ENCODE peak calls at places on chromosomes 2 and 18, in five cellular contexts. One of them, this sample, is unnamed.

GRCh38 chr2:220276736-220277444 is 649.5 kb downstream of the SLC4A3 start:
- DNase-seq in K562: no peak
- DNase-seq in H1: no peak
- DNase-seq in GM12878: no peak
- DNase-seq in HepG2: no peak
- DNase-seq in this sample: no peak

GRCh38 chr2:127220102-127220806 is at the start of gene CYP27C1:
- DNase-seq in K562: no peak
- DNase-seq in H1: no peak
- DNase-seq in GM12878: no peak
- DNase-seq in HepG2: no peak
- DNase-seq in this sample: peak; percentile 81

GRCh38 chr18:13284330-13285027 is 65.9 kb downstream of the LDLRAD4 start:
- DNase-seq in K562: no peak
- DNase-seq in H1: no peak
- DNase-seq in GM12878: no peak
- DNase-seq in HepG2: no peak
- DNase-seq in this sample: no peak

GRCh38 chr18:50190926-50191325 is 4.0 kb downstream of the MYO5B start:
- DNase-seq in K562: no peak
- DNase-seq in H1: no peak
- DNase-seq in GM12878: no peak
- DNase-seq in HepG2: no peak
- DNase-seq in this sample: no peak

GRCh38 chr2:133415210-133415876 is 152.9 kb downstream of the NCKAP5 start:
- DNase-seq in K562: no peak
- DNase-seq in H1: no peak
- DNase-seq in GM12878: no peak
- DNase-seq in HepG2: no peak
- DNase-seq in this sample: no peak

GRCh38 chr2:47221956-47222355 is 66.8 kb upstream of the STPG4 start:
- DNase-seq in K562: no peak
- DNase-seq in H1: no peak
- DNase-seq in GM12878: no peak
- DNase-seq in HepG2: no peak
- DNase-seq in this sample: no peak

GRCh38 chr2:156630579-156631337 is 194.6 kb downstream of the GPD2 start:
- DNase-seq in K562: no peak
- DNase-seq in H1: peak; percentile 76
- DNase-seq in GM12878: no peak
- DNase-seq in HepG2: no peak
- DNase-seq in this sample: no peak

GRCh38 chr18:30446605-30447004 is 595.9 kb downstream of the DSC3 start:
- DNase-seq in K562: no peak
- DNase-seq in H1: no peak
- DNase-seq in GM12878: no peak
- DNase-seq in HepG2: no peak
- DNase-seq in this sample: no peak

GRCh38 chr2:26807788-26808460 is 22.1 kb downstream of the CENPA start:
- DNase-seq in K562: no peak
- DNase-seq in H1: no peak
- DNase-seq in GM12878: no peak
- DNase-seq in HepG2: no peak
- DNase-seq in this sample: peak; percentile 75

GRCh38 chr2:240585101-240585500 is 1.4 kb upstream of the CAPN10 start:
- DNase-seq in K562: no peak
- DNase-seq in H1: no peak
- DNase-seq in GM12878: peak; percentile 51
- DNase-seq in HepG2: no peak
- DNase-seq in this sample: no peak

GRCh38 chr2:8437228-8437948 is 244.5 kb upstream of the ID2 start:
- DNase-seq in K562: no peak
- DNase-seq in H1: no peak
- DNase-seq in GM12878: no peak
- DNase-seq in HepG2: no peak
- DNase-seq in this sample: no peak

GRCh38 chr2:8258406-8258805 is 423.4 kb upstream of the ID2 start:
- DNase-seq in K562: no peak
- DNase-seq in H1: no peak
- DNase-seq in GM12878: no peak
- DNase-seq in HepG2: no peak
- DNase-seq in this sample: no peak

GRCh38 chr2:39542523-39542922 is 105.4 kb upstream of the MAP4K3 start:
- DNase-seq in K562: no peak
- DNase-seq in H1: no peak
- DNase-seq in GM12878: no peak
- DNase-seq in HepG2: no peak
- DNase-seq in this sample: peak; percentile 62

GRCh38 chr2:221567809-221568208 is 4.3 kb downstream of the EPHA4 start:
- DNase-seq in K562: no peak
- DNase-seq in H1: no peak
- DNase-seq in GM12878: no peak
- DNase-seq in HepG2: no peak
- DNase-seq in this sample: no peak

GRCh38 chr2:28360742-28361293 is 31.8 kb upstream of the FOSL2 start:
- DNase-seq in K562: peak; percentile 70
- DNase-seq in H1: no peak
- DNase-seq in GM12878: no peak
- DNase-seq in HepG2: no peak
- DNase-seq in this sample: no peak

GRCh38 chr2:120442923-120443571 is 97.1 kb downstream of the INHBB start:
- DNase-seq in K562: peak; percentile 93
- DNase-seq in H1: peak; percentile 70
- DNase-seq in GM12878: no peak
- DNase-seq in HepG2: no peak
- DNase-seq in this sample: no peak

GRCh38 chr2:224918626-224919471 is 123.4 kb downstream of the DOCK10 start:
- DNase-seq in K562: no peak
- DNase-seq in H1: no peak
- DNase-seq in GM12878: no peak
- DNase-seq in HepG2: no peak
- DNase-seq in this sample: no peak

GRCh38 chr2:154740360-154740759 is 41.9 kb downstream of the KCNJ3 start:
- DNase-seq in K562: no peak
- DNase-seq in H1: no peak
- DNase-seq in GM12878: no peak
- DNase-seq in HepG2: no peak
- DNase-seq in this sample: no peak
- TF ChIP-seq EP300 in K562: no peak
- TF ChIP-seq EP300 in H1: no peak
- TF ChIP-seq EP300 in GM12878: no peak
- TF ChIP-seq EP300 in HepG2: no peak
- TF ChIP-seq EP300 in this sample: no peak

GRCh38 chr2:37657471-37657870 is 14.0 kb downstream of the CDC42EP3 start:
- DNase-seq in K562: no peak
- DNase-seq in H1: no peak
- DNase-seq in GM12878: no peak
- DNase-seq in HepG2: no peak
- DNase-seq in this sample: no peak
- H3K79me2 ChIP-seq in K562: no peaks in the 10 kb centered on the region
- H3K79me2 ChIP-seq in H1: peaks cover 75% of the 10 kb centered on the region
- H3K79me2 ChIP-seq in GM12878: peaks cover 95% of the 10 kb centered on the region
- H3K79me2 ChIP-seq in HepG2: no peaks in the 10 kb centered on the region
- H3K79me2 ChIP-seq in this sample: peaks cover 99% of the 10 kb centered on the region

GRCh38 chr2:67260348-67261277 is 136.5 kb upstream of the ETAA1 start:
- DNase-seq in K562: no peak
- DNase-seq in H1: no peak
- DNase-seq in GM12878: no peak
- DNase-seq in HepG2: no peak
- DNase-seq in this sample: no peak

GRCh38 chr2:67255933-67256615 is 141.1 kb upstream of the ETAA1 start:
- DNase-seq in K562: no peak
- DNase-seq in H1: no peak
- DNase-seq in GM12878: no peak
- DNase-seq in HepG2: no peak
- DNase-seq in this sample: no peak

GRCh38 chr2:67256892-67257291 is 140.2 kb upstream of the ETAA1 start:
- DNase-seq in K562: no peak
- DNase-seq in H1: no peak
- DNase-seq in GM12878: no peak
- DNase-seq in HepG2: no peak
- DNase-seq in this sample: no peak

DNA sequence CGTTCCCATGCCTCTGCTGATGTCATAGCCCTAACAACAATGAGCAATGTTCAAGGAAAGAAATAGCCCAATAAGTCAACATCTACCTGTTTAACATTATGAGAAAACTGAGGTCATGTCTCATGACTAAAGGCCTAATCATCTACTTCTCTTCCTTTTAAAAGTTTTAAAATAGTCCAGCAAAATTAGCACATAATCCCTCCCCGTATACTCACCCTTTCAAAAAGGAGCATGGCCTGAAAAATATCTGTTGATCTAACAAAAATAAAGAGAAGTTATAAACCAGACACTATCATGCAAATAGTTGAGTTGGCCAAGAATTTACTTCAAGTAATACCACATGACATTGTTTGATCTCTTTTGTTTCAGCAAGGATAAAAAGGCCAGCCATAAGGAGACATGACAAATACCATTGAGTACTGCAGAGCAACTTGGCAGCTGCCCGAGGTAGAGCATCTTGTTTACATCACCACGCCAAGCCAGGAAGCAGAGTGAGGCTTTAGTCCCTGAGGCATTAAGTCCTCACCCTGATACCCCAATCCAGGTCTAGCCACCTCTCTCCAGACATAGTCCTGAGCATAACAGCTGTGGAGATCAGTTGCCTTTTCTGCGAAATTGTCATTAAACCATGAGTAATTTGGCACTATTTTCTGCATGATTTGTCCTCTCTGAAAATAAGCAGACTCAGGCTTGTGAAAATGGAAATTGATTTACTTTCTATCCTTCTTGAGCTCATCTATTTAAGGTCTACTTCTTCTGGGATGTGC is 137.4 kb upstream of the ETAA1 start:
- DNase-seq in K562: no peak
- DNase-seq in H1: no peak
- DNase-seq in GM12878: no peak
- DNase-seq in HepG2: no peak
- DNase-seq in this sample: peak; percentile 49
- TF ChIP-seq EP300 in K562: no peak
- TF ChIP-seq EP300 in H1: no peak
- TF ChIP-seq EP300 in GM12878: no peak
- TF ChIP-seq EP300 in HepG2: no peak
- TF ChIP-seq EP300 in this sample: peak; percentile 90

GRCh38 chr2:213958086-213958485 is 452.8 kb upstream of the VWC2L start:
- DNase-seq in K562: no peak
- DNase-seq in H1: no peak
- DNase-seq in GM12878: no peak
- DNase-seq in HepG2: no peak
- DNase-seq in this sample: no peak
- H3K79me2 ChIP-seq in K562: no peaks in the 10 kb centered on the region
- H3K79me2 ChIP-seq in H1: no peaks in the 10 kb centered on the region
- H3K79me2 ChIP-seq in GM12878: no peaks in the 10 kb centered on the region
- H3K79me2 ChIP-seq in HepG2: no peaks in the 10 kb centered on the region
- H3K79me2 ChIP-seq in this sample: no peaks in the 10 kb centered on the region

DNA sequence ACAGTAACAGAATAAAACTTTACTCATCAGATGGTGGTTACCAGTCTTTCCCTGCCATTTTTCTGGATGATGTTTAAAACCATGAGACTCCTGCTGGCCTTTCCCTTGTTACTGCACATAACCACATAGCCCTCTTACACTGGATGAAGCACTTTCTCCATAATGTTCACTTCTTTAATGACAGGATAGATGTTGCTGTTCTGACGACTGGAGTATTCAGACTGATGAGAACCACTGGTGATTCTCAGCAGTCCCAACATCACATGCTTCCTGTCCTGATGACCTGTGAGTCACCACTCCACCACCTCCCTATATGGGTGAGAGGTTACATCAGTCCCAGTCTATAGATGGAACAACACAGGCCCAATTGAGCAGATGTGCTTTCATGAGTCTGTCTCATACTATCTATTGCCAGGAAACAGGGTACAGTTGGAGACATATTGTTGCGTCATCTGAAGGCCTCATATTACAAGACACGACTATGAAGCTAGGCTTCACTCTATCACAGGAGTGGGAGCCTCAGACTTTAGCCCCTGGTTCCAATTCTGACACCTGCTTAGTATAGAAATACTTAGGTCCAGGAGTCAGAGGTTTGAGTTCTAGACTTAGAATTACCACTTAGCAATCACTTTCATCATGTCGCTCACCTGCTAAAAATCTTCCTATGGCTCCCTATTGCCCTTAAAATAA is 145.7 kb upstream of the KLF7 start:
- DNase-seq in K562: peak; percentile 14
- DNase-seq in H1: no peak
- DNase-seq in GM12878: no peak
- DNase-seq in HepG2: peak; percentile 46
- DNase-seq in this sample: peak; percentile 37
- TF ChIP-seq EP300 in K562: peak; percentile 74
- TF ChIP-seq EP300 in H1: no peak
- TF ChIP-seq EP300 in GM12878: no peak
- TF ChIP-seq EP300 in HepG2: no peak
- TF ChIP-seq EP300 in this sample: no peak

GRCh38 chr18:2955966-2956521 is 56.9 kb downstream of the LPIN2 start:
- DNase-seq in K562: no peak
- DNase-seq in H1: no peak
- DNase-seq in GM12878: no peak
- DNase-seq in HepG2: no peak
- DNase-seq in this sample: no peak

GRCh38 chr18:2961828-2962227 is 51.1 kb downstream of the LPIN2 start:
- DNase-seq in K562: no peak
- DNase-seq in H1: no peak
- DNase-seq in GM12878: no peak
- DNase-seq in HepG2: no peak
- DNase-seq in this sample: peak; percentile 13

GRCh38 chr18:2958819-2959298 is 54.1 kb downstream of the LPIN2 start:
- DNase-seq in K562: no peak
- DNase-seq in H1: no peak
- DNase-seq in GM12878: no peak
- DNase-seq in HepG2: no peak
- DNase-seq in this sample: peak; percentile 11

GRCh38 chr18:2960983-2961696 is 51.8 kb downstream of the LPIN2 start:
- DNase-seq in K562: no peak
- DNase-seq in H1: no peak
- DNase-seq in GM12878: no peak
- DNase-seq in HepG2: no peak
- DNase-seq in this sample: no peak

GRCh38 chr18:2959341-2959740 is 53.6 kb downstream of the LPIN2 start:
- DNase-seq in K562: no peak
- DNase-seq in H1: no peak
- DNase-seq in GM12878: no peak
- DNase-seq in HepG2: no peak
- DNase-seq in this sample: no peak
- H3K79me2 ChIP-seq in K562: peaks cover 27% of the 10 kb centered on the region
- H3K79me2 ChIP-seq in H1: peaks cover 12% of the 10 kb centered on the region
- H3K79me2 ChIP-seq in GM12878: peaks cover 43% of the 10 kb centered on the region
- H3K79me2 ChIP-seq in HepG2: peaks cover 68% of the 10 kb centered on the region
- H3K79me2 ChIP-seq in this sample: peaks cover 28% of the 10 kb centered on the region

GRCh38 chr2:237128845-237129592 is 43.3 kb downstream of the COPS8 start:
- DNase-seq in K562: no peak
- DNase-seq in H1: no peak
- DNase-seq in GM12878: no peak
- DNase-seq in HepG2: no peak
- DNase-seq in this sample: no peak

GRCh38 chr2:237126519-237126918 is 40.8 kb downstream of the COPS8 start:
- DNase-seq in K562: no peak
- DNase-seq in H1: no peak
- DNase-seq in GM12878: no peak
- DNase-seq in HepG2: no peak
- DNase-seq in this sample: no peak

GRCh38 chr2:237125967-237126366 is 40.3 kb downstream of the COPS8 start:
- DNase-seq in K562: no peak
- DNase-seq in H1: no peak
- DNase-seq in GM12878: no peak
- DNase-seq in HepG2: peak; percentile 53
- DNase-seq in this sample: no peak

GRCh38 chr2:237129625-237130263 is 44.1 kb downstream of the COPS8 start:
- DNase-seq in K562: no peak
- DNase-seq in H1: no peak
- DNase-seq in GM12878: no peak
- DNase-seq in HepG2: no peak
- DNase-seq in this sample: no peak

GRCh38 chr2:237128026-237128703 is 42.5 kb downstream of the COPS8 start:
- DNase-seq in K562: no peak
- DNase-seq in H1: peak; percentile 46
- DNase-seq in GM12878: no peak
- DNase-seq in HepG2: peak; percentile 22
- DNase-seq in this sample: peak; percentile 28
- TF ChIP-seq EP300 in K562: no peak
- TF ChIP-seq EP300 in H1: no peak
- TF ChIP-seq EP300 in GM12878: no peak
- TF ChIP-seq EP300 in HepG2: no peak
- TF ChIP-seq EP300 in this sample: peak; percentile 87

This sample was measured in SK-N-SH.